ENCODE peak calls at places on chromosomes 7 and 10, in ten cellular contexts. Z is stomach; K is stimulated activated naive CD4-positive, alpha-beta T cell; B is HTR-8/SVneo; Y is H4; P is hippocampal formation; J is stimulated activated CD4-positive, alpha-beta T cell treated with anti-CD3 and anti-CD28 coated beads, TNF-alpha, amount 100 ng/mL, for 1 hour; C is astrocyte of the spinal cord; G is ecto neural progenitor cell; L is adrenal gland. Q is an unnamed sample.

GRCh38 chr10:24871006-24871405 is 81.4 kb downstream of the PRTFDC1 start:
- DNase-seq in Z (no peak), K (no peak), B (no peak), Y (no peak), P (no peak), J (no peak), C (no peak), G (no peak), L (peak; percentile 44), Q (no peak)

GRCh38 chr7:11952972-11953371 is 121.0 kb upstream of the THSD7A start:
- DNase-seq in Z (no peak), K (no peak), B (no peak), Y (no peak), P (no peak), J (no peak), C (no peak), G (no peak), L (no peak), Q (no peak)

GRCh38 chr10:86942441-86943315 is 14.7 kb downstream of the MMRN2 start:
- DNase-seq in Z (peak; percentile 26), K (no peak), B (no peak), Y (no peak), P (no peak), J (no peak), C (no peak), G (no peak), L (no peak), Q (no peak)

GRCh38 chr10:86411281-86411841 is 44.8 kb upstream of the GRID1 start:
- DNase-seq in Z (no peak), K (no peak), B (peak; percentile 60), Y (no peak), P (peak; percentile 30), J (no peak), C (peak; percentile 73), G (no peak), L (no peak), Q (no peak)

GRCh38 chr10:51892965-51893658 is 193.7 kb upstream of the CSTF2T start:
- DNase-seq in Z (no peak), K (no peak), B (no peak), Y (peak; percentile 11), P (no peak), J (no peak), C (no peak), G (peak; percentile 54), L (no peak), Q (no peak)

GRCh38 chr10:13439771-13440708 is 88.8 kb downstream of the BEND7 start:
- DNase-seq in Z (peak; percentile 70), K (peak; percentile 56), B (peak; percentile 60), Y (no peak), P (no peak), J (peak; percentile 53), C (peak; percentile 29), G (peak; percentile 84), L (peak; percentile 29), Q (peak; percentile 61)

GRCh38 chr7:158167373-158167772 is 420.2 kb downstream of the PTPRN2 start:
- DNase-seq in Z (no peak), K (no peak), B (no peak), Y (no peak), P (no peak), J (no peak), C (no peak), G (no peak), L (no peak), Q (no peak)

GRCh38 chr10:7320072-7320471 is 90.8 kb downstream of the SFMBT2 start:
- DNase-seq in Z (no peak), K (no peak), B (no peak), Y (no peak), P (no peak), J (no peak), C (no peak), G (no peak), L (peak; percentile 35), Q (no peak)

GRCh38 chr7:31782411-31782991 is 95.5 kb downstream of the PPP1R17 start:
- DNase-seq in Z (no peak), K (no peak), B (peak; percentile 64), Y (peak; percentile 86), P (peak; percentile 47), J (no peak), C (peak; percentile 72), G (no peak), L (no peak), Q (peak; percentile 36)

GRCh38 chr7:99949645-99950228 is 20.3 kb upstream of the GJC3 start:
- DNase-seq in Z (no peak), K (no peak), B (no peak), Y (no peak), P (no peak), J (no peak), C (peak; percentile 5), G (no peak), L (no peak), Q (no peak)

Q was measured in GM19239.